ENCODE peak calls at places on chromosomes 3 and 15, in four cellular contexts. Q, S, T and E are unnamed samples.

GRCh38 chr15:88331291-88331690 is 74.8 kb upstream of the NTRK3 start:
- DNase-seq in Q (peak; percentile 88), S (no peak), T (peak; percentile 36), E (peak; percentile 17)

GRCh38 chr3:55704521-55704920 is 217.4 kb upstream of the WNT5A start:
- DNase-seq in Q (no peak), S (no peak), T (no peak), E (no peak)

GRCh38 chr3:108271626-108272025 is 24.7 kb upstream of the HHLA2 start:
- DNase-seq in Q (no peak), S (no peak), T (no peak), E (no peak)

GRCh38 chr3:150168694-150169093 is 198.0 kb upstream of the PFN2 start:
- DNase-seq in Q (no peak), S (no peak), T (peak; percentile 26), E (peak; percentile 82)

GRCh38 chr15:59570364-59570763 is 41.2 kb upstream of the GCNT3 start:
- DNase-seq in Q (no peak), S (no peak), T (no peak), E (no peak)

GRCh38 chr3:901953-902778 is 190.7 kb upstream of the CNTN6 start:
- DNase-seq in Q (no peak), S (no peak), T (peak; percentile 11), E (no peak)

GRCh38 chr15:79171320-79172031 is 80.9 kb upstream of the RASGRF1 start:
- DNase-seq in Q (peak; percentile 22), S (no peak), T (no peak), E (no peak)

GRCh38 chr3:32443471-32443870 is 51.8 kb downstream of the CMTM7 start:
- DNase-seq in Q (peak; percentile 38), S (no peak), T (no peak), E (no peak)

GRCh38 chr3:37183976-37184375 is 9.6 kb upstream of the LRRFIP2 start:
- DNase-seq in Q (no peak), S (peak; percentile 68), T (no peak), E (no peak)

GRCh38 chr15:81191701-81192100 is 5.0 kb upstream of the IL16 start:
- DNase-seq in Q (no peak), S (no peak), T (no peak), E (no peak)

GRCh38 chr3:10753964-10754363 is 62.1 kb upstream of the SLC6A11 start:
- DNase-seq in Q (peak; percentile 81), S (no peak), T (peak; percentile 14), E (peak; percentile 44)

GRCh38 chr15:60635507-60636352 is 156.8 kb upstream of the ICE2 start:
- DNase-seq in Q (no peak), S (no peak), T (peak; percentile 17), E (no peak)

GRCh38 chr3:132629928-132630327 is 29.7 kb downstream of the ACAD11 start:
- DNase-seq in Q (no peak), S (no peak), T (no peak), E (no peak)

GRCh38 chr3:127588675-127589577 is 1.6 kb downstream of the TPRA1 start:
- DNase-seq in Q (peak; percentile 62), S (no peak), T (no peak), E (no peak)